ENCODE peak calls at places on chromosomes 13 and 19, in five cellular contexts. M is AG04450, V is NCI-H345, Z is C1 segment of cervical spinal cord, H is fibroblast of mammary gland. U is an unnamed sample.

GRCh38 chr19:53558404-53558803 is 20.5 kb downstream of the ZNF331 start:
- DNase-seq in H (peak; percentile 33), V (no peak), M (no peak), Z (no peak), U (no peak)

GRCh38 chr13:41590122-41590521 is 132.8 kb downstream of the RGCC start:
- DNase-seq in Z (no peak), H (no peak), M (no peak), V (no peak), U (no peak)

GRCh38 chr19:55179570-55180484 is at the start of gene SYT5:
- DNase-seq in Z (no peak), M (no peak), H (no peak), V (peak; percentile 23), U (no peak)

GRCh38 chr13:33123066-33123940 is 107.1 kb downstream of the KL start:
- DNase-seq in V (peak; percentile 40), M (no peak), H (no peak), Z (peak; percentile 26), U (no peak)

GRCh38 chr19:7729831-7730285 is 2.1 kb downstream of the CLEC4G start:
- DNase-seq in V (no peak), Z (no peak), M (no peak), H (no peak), U (no peak)

GRCh38 chr19:42478765-42479307 is 36.1 kb upstream of the CXCL17 start:
- DNase-seq in Z (no peak), V (no peak), H (no peak), M (no peak), U (no peak)

GRCh38 chr13:110907951-110908898 is 6.6 kb downstream of the ANKRD10 start:
- DNase-seq in M (no peak), V (peak; percentile 73), Z (no peak), H (no peak), U (no peak)

GRCh38 chr13:38607136-38607535 is 79.7 kb upstream of the FREM2 start:
- DNase-seq in V (no peak), M (no peak), H (peak; percentile 9), Z (no peak), U (no peak)

GRCh38 chr19:5826531-5827341 is 12.8 kb downstream of the FUT6 start:
- DNase-seq in Z (no peak), M (no peak), V (peak; percentile 98), H (peak; percentile 26), U (no peak)

GRCh38 chr19:31278555-31279435 is 70.4 kb downstream of the TSHZ3 start:
- DNase-seq in H (no peak), Z (no peak), V (no peak), M (no peak), U (no peak)

GRCh38 chr19:6769006-6769637 is 1.9 kb upstream of the SH2D3A start:
- DNase-seq in H (peak; percentile 20), V (no peak), Z (no peak), M (no peak), U (no peak)

U was measured in smooth muscle cell of the brain vasculature.